ENCODE peak calls at places on chromosomes 4 and X, in seven cellular contexts. One of them, this sample, is unnamed.

GRCh38 chrX:119784747-119785446 is 6.5 kb downstream of the RPL39 start:
- DNase-seq in ovary: no peak
- DNase-seq in cardiac muscle cell: peak; percentile 41
- DNase-seq in breast epithelium: no peak
- DNase-seq in neural progenitor cell: peak; percentile 24
- DNase-seq in HepG2: no peak
- DNase-seq in Panc1: peak; percentile 38
- DNase-seq in this sample: no peak

GRCh38 chrX:78886550-78886949 is 58.6 kb upstream of the P2RY10 start:
- DNase-seq in ovary: no peak
- DNase-seq in cardiac muscle cell: peak; percentile 13
- DNase-seq in breast epithelium: no peak
- DNase-seq in neural progenitor cell: peak; percentile 7
- DNase-seq in HepG2: no peak
- DNase-seq in Panc1: peak; percentile 0
- DNase-seq in this sample: no peak

GRCh38 chr4:69360271-69360670 is 80.0 kb downstream of the UGT2B28 start:
- DNase-seq in ovary: no peak
- DNase-seq in cardiac muscle cell: no peak
- DNase-seq in breast epithelium: no peak
- DNase-seq in neural progenitor cell: no peak
- DNase-seq in HepG2: no peak
- DNase-seq in Panc1: no peak
- DNase-seq in this sample: no peak

GRCh38 chr4:21593268-21594002 is 355.1 kb downstream of the KCNIP4 start:
- DNase-seq in ovary: no peak
- DNase-seq in cardiac muscle cell: peak; percentile 2
- DNase-seq in breast epithelium: no peak
- DNase-seq in neural progenitor cell: no peak
- DNase-seq in HepG2: no peak
- DNase-seq in Panc1: no peak
- DNase-seq in this sample: no peak

GRCh38 chrX:109036624-109037023 is 300.3 kb upstream of the IRS4 start:
- DNase-seq in ovary: no peak
- DNase-seq in cardiac muscle cell: no peak
- DNase-seq in breast epithelium: no peak
- DNase-seq in neural progenitor cell: no peak
- DNase-seq in HepG2: no peak
- DNase-seq in Panc1: no peak
- DNase-seq in this sample: no peak

GRCh38 chrX:76420237-76420636 is 7.3 kb upstream of the MAGEE1 start:
- DNase-seq in ovary: no peak
- DNase-seq in cardiac muscle cell: no peak
- DNase-seq in breast epithelium: no peak
- DNase-seq in neural progenitor cell: no peak
- DNase-seq in HepG2: no peak
- DNase-seq in Panc1: no peak
- DNase-seq in this sample: no peak

GRCh38 chr4:170087163-170087700 is 2.5 kb downstream of the AADAT start:
- DNase-seq in ovary: no peak
- DNase-seq in cardiac muscle cell: peak; percentile 25
- DNase-seq in breast epithelium: no peak
- DNase-seq in neural progenitor cell: no peak
- DNase-seq in HepG2: no peak
- DNase-seq in Panc1: no peak
- DNase-seq in this sample: no peak

GRCh38 chr4:10891866-10892265 is 207.3 kb upstream of the CLNK start:
- DNase-seq in ovary: no peak
- DNase-seq in cardiac muscle cell: no peak
- DNase-seq in breast epithelium: no peak
- DNase-seq in neural progenitor cell: peak; percentile 16
- DNase-seq in HepG2: no peak
- DNase-seq in Panc1: no peak
- DNase-seq in this sample: no peak

GRCh38 chrX:104789784-104790183 is 223.8 kb downstream of the IL1RAPL2 start:
- DNase-seq in ovary: no peak
- DNase-seq in cardiac muscle cell: no peak
- DNase-seq in breast epithelium: no peak
- DNase-seq in neural progenitor cell: no peak
- DNase-seq in HepG2: no peak
- DNase-seq in Panc1: no peak
- DNase-seq in this sample: no peak

GRCh38 chr4:153207561-153207960 is 3.3 kb downstream of the TRIM2 start:
- DNase-seq in ovary: no peak
- DNase-seq in cardiac muscle cell: peak; percentile 29
- DNase-seq in breast epithelium: no peak
- DNase-seq in neural progenitor cell: peak; percentile 51
- DNase-seq in HepG2: peak; percentile 28
- DNase-seq in Panc1: no peak
- DNase-seq in this sample: no peak

GRCh38 chr4:36624030-36624429 is 342.6 kb downstream of the DTHD1 start:
- DNase-seq in ovary: no peak
- DNase-seq in cardiac muscle cell: no peak
- DNase-seq in breast epithelium: no peak
- DNase-seq in neural progenitor cell: no peak
- DNase-seq in HepG2: no peak
- DNase-seq in Panc1: no peak
- DNase-seq in this sample: no peak

GRCh38 chrX:39577976-39578962 is 519.5 kb downstream of the BCOR start:
- DNase-seq in ovary: peak; percentile 37
- DNase-seq in cardiac muscle cell: peak; percentile 43
- DNase-seq in breast epithelium: no peak
- DNase-seq in neural progenitor cell: no peak
- DNase-seq in HepG2: no peak
- DNase-seq in Panc1: no peak
- DNase-seq in this sample: peak; percentile 80

GRCh38 chr4:123020285-123020684 is 97.9 kb upstream of the NUDT6 start:
- DNase-seq in ovary: no peak
- DNase-seq in cardiac muscle cell: no peak
- DNase-seq in breast epithelium: no peak
- DNase-seq in neural progenitor cell: no peak
- DNase-seq in HepG2: no peak
- DNase-seq in Panc1: no peak
- DNase-seq in this sample: no peak

GRCh38 chr4:100806988-100807387 is 289.2 kb upstream of the EMCN start:
- DNase-seq in ovary: no peak
- DNase-seq in cardiac muscle cell: no peak
- DNase-seq in breast epithelium: no peak
- DNase-seq in neural progenitor cell: no peak
- DNase-seq in HepG2: no peak
- DNase-seq in Panc1: no peak
- DNase-seq in this sample: no peak

GRCh38 chr4:80336582-80336981 is 1.1 kb downstream of the CFAP299 start:
- DNase-seq in ovary: no peak
- DNase-seq in cardiac muscle cell: peak; percentile 35
- DNase-seq in breast epithelium: no peak
- DNase-seq in neural progenitor cell: peak; percentile 63
- DNase-seq in HepG2: peak; percentile 13
- DNase-seq in Panc1: no peak
- DNase-seq in this sample: peak; percentile 34

DNA sequence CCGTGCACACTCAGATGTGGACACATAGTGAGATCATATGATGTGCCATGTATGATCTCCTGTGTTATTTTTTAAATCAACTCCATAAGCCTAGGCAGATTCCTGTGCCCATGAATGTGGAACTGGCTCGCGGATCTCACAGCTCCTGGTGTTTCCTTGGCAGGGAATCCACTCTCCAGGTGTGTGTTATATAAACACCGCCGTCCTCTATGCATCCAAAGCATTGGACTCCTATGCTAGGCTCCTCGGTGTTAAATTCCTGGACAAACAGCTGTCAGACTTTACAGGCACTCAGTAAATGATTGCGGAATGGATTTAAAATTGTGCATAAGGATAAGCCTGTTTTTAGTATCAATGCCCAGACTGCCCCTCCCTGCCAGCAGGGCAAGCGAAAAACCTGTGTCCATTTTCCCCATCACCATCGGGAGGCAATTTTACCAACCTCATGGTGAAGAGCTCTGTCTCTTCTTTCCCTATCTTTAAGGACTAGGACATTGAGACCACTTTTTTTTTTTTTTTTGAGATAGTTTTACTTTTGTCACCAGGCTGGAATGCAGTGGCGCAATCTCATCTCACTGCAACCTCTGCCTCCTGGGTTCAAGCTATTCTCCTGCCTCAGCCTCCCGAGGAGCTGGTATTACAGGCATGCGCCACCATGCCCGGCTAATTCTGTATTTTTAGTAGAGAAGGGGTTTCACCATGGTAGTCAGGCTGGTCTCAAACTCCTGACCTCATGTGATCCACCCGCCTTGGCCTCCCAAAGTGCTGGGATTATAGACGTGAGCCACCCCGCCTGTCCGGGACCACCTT is 23.6 kb upstream of the GPR78 start:
- DNase-seq in ovary: no peak
- DNase-seq in cardiac muscle cell: peak; percentile 19
- DNase-seq in breast epithelium: no peak
- DNase-seq in neural progenitor cell: no peak
- DNase-seq in HepG2: no peak
- DNase-seq in Panc1: no peak
- DNase-seq in this sample: no peak
- H3K4me1 ChIP-seq in ovary: no peaks in the 10 kb centered on the region
- H3K4me1 ChIP-seq in cardiac muscle cell: no peaks in the 10 kb centered on the region
- H3K4me1 ChIP-seq in breast epithelium: no peaks in the 10 kb centered on the region
- H3K4me1 ChIP-seq in neural progenitor cell: peaks cover 6% of the 10 kb centered on the region
- H3K4me1 ChIP-seq in HepG2: no peaks in the 10 kb centered on the region
- H3K4me1 ChIP-seq in Panc1: no peaks in the 10 kb centered on the region
- H3K4me1 ChIP-seq in this sample: no peaks in the 10 kb centered on the region

GRCh38 chr4:143353797-143354196 is 17.1 kb downstream of the GAB1 start:
- DNase-seq in ovary: no peak
- DNase-seq in cardiac muscle cell: no peak
- DNase-seq in breast epithelium: no peak
- DNase-seq in neural progenitor cell: no peak
- DNase-seq in HepG2: no peak
- DNase-seq in Panc1: no peak
- DNase-seq in this sample: no peak

GRCh38 chr4:143356493-143356892 is 19.8 kb downstream of the GAB1 start:
- DNase-seq in ovary: no peak
- DNase-seq in cardiac muscle cell: no peak
- DNase-seq in breast epithelium: no peak
- DNase-seq in neural progenitor cell: no peak
- DNase-seq in HepG2: no peak
- DNase-seq in Panc1: no peak
- DNase-seq in this sample: no peak

GRCh38 chr4:143352720-143353119 is 16.0 kb downstream of the GAB1 start:
- DNase-seq in ovary: no peak
- DNase-seq in cardiac muscle cell: peak; percentile 27
- DNase-seq in breast epithelium: no peak
- DNase-seq in neural progenitor cell: no peak
- DNase-seq in HepG2: no peak
- DNase-seq in Panc1: no peak
- DNase-seq in this sample: no peak

GRCh38 chr4:143355540-143356217 is 19.0 kb downstream of the GAB1 start:
- DNase-seq in ovary: no peak
- DNase-seq in cardiac muscle cell: peak; percentile 47
- DNase-seq in breast epithelium: no peak
- DNase-seq in neural progenitor cell: no peak
- DNase-seq in HepG2: no peak
- DNase-seq in Panc1: no peak
- DNase-seq in this sample: no peak

DNA sequence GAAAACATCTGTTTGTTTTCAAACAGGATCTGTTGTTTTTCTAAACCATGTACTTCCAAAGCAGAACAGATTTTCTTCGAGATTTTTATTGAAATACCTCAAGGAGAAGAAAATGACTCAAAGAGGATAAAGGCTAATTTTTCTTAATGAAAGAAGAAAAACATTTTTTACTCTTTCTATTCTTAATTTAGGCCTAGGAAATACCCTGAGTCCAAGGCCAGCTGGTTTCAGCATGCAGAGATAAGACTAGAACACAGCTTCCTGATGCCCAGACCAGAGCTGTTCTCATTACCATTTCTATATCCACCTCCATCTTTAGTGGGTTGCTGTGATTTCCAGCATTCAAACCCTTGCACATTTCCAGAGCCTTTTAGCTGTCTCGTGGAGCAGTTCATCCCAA is 18.3 kb downstream of the GAB1 start:
- DNase-seq in ovary: no peak
- DNase-seq in cardiac muscle cell: peak; percentile 41
- DNase-seq in breast epithelium: no peak
- DNase-seq in neural progenitor cell: no peak
- DNase-seq in HepG2: no peak
- DNase-seq in Panc1: no peak
- DNase-seq in this sample: no peak
- H3K27ac ChIP-seq in ovary: no peak overlapping the region
- H3K27ac ChIP-seq in cardiac muscle cell: peak overlapping the region; percentile 89
- H3K27ac ChIP-seq in breast epithelium: peak overlapping the region; percentile 29
- H3K27ac ChIP-seq in neural progenitor cell: no peak overlapping the region
- H3K27ac ChIP-seq in HepG2: no peak overlapping the region
- H3K27ac ChIP-seq in Panc1: no peak overlapping the region
- H3K27ac ChIP-seq in this sample: peak overlapping the region; percentile 39

GRCh38 chr4:138224614-138225013 is 17.5 kb downstream of the SLC7A11 start:
- DNase-seq in ovary: no peak
- DNase-seq in cardiac muscle cell: no peak
- DNase-seq in breast epithelium: no peak
- DNase-seq in neural progenitor cell: no peak
- DNase-seq in HepG2: no peak
- DNase-seq in Panc1: no peak
- DNase-seq in this sample: no peak

GRCh38 chr4:138223191-138223910 is 18.8 kb downstream of the SLC7A11 start:
- DNase-seq in ovary: no peak
- DNase-seq in cardiac muscle cell: no peak
- DNase-seq in breast epithelium: no peak
- DNase-seq in neural progenitor cell: peak; percentile 63
- DNase-seq in HepG2: no peak
- DNase-seq in Panc1: no peak
- DNase-seq in this sample: no peak

GRCh38 chr4:138225477-138225876 is 16.7 kb downstream of the SLC7A11 start:
- DNase-seq in ovary: no peak
- DNase-seq in cardiac muscle cell: no peak
- DNase-seq in breast epithelium: no peak
- DNase-seq in neural progenitor cell: no peak
- DNase-seq in HepG2: no peak
- DNase-seq in Panc1: no peak
- DNase-seq in this sample: no peak

GRCh38 chr4:138230048-138230447 is 12.1 kb downstream of the SLC7A11 start:
- DNase-seq in ovary: no peak
- DNase-seq in cardiac muscle cell: no peak
- DNase-seq in breast epithelium: no peak
- DNase-seq in neural progenitor cell: no peak
- DNase-seq in HepG2: no peak
- DNase-seq in Panc1: no peak
- DNase-seq in this sample: no peak

DNA sequence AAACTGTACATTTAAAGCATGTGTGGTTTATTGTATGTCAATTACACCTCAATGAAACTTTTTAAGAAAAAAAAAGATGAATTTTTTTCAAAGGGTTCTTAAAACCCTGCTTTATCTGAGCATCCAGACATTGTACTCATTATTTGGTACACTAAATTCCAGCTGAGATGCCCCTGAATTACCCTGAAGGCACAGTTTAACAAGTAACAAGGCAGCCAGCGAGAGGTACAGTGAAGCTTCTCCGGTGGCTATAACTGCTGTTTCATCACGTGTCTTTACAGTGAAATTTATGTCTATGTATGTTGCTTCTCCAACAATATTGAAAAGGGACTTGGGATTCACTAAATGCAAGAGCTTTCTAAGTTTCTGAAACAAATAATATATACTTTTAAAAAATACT is 15.8 kb downstream of the SLC7A11 start:
- DNase-seq in ovary: no peak
- DNase-seq in cardiac muscle cell: no peak
- DNase-seq in breast epithelium: no peak
- DNase-seq in neural progenitor cell: no peak
- DNase-seq in HepG2: no peak
- DNase-seq in Panc1: no peak
- DNase-seq in this sample: no peak
- H3K4me1 ChIP-seq in ovary: no peaks in the 10 kb centered on the region
- H3K4me1 ChIP-seq in cardiac muscle cell: peaks cover 9% of the 10 kb centered on the region
- H3K4me1 ChIP-seq in breast epithelium: no peaks in the 10 kb centered on the region
- H3K4me1 ChIP-seq in neural progenitor cell: peaks cover 64% of the 10 kb centered on the region
- H3K4me1 ChIP-seq in HepG2: no peaks in the 10 kb centered on the region
- H3K4me1 ChIP-seq in Panc1: no peaks in the 10 kb centered on the region
- H3K4me1 ChIP-seq in this sample: no peaks in the 10 kb centered on the region

GRCh38 chr4:184344899-184345572 is 127.4 kb upstream of the ENPP6 start:
- DNase-seq in ovary: no peak
- DNase-seq in cardiac muscle cell: no peak
- DNase-seq in breast epithelium: no peak
- DNase-seq in neural progenitor cell: no peak
- DNase-seq in HepG2: no peak
- DNase-seq in Panc1: no peak
- DNase-seq in this sample: no peak
- H3K27ac ChIP-seq in ovary: no peak overlapping the region
- H3K27ac ChIP-seq in cardiac muscle cell: no peak overlapping the region
- H3K27ac ChIP-seq in breast epithelium: peak overlapping the region; percentile 59
- H3K27ac ChIP-seq in neural progenitor cell: no peak overlapping the region
- H3K27ac ChIP-seq in HepG2: no peak overlapping the region
- H3K27ac ChIP-seq in Panc1: no peak overlapping the region
- H3K27ac ChIP-seq in this sample: no peak overlapping the region